ENCODE peak calls at places on chromosomes 16 and 17, in eight cellular contexts. One of them, this sample, is unnamed.

GRCh38 chr17:78796134-78796900 is 14.2 kb upstream of the CYTH1 start:
- DNase-seq in anterior cingulate cortex: no peak
- DNase-seq in NCI-H1105: no peak
- DNase-seq in EL: no peak
- DNase-seq in mucosa of gallbladder: no peak
- DNase-seq in Caki2: no peak
- DNase-seq in kidney glomerular epithelial cell: no peak
- DNase-seq in AG08395: no peak
- DNase-seq in this sample: no peak

GRCh38 chr16:66058181-66058580 is 308.3 kb upstream of the CDH5 start:
- DNase-seq in anterior cingulate cortex: no peak
- DNase-seq in NCI-H1105: no peak
- DNase-seq in EL: peak
- DNase-seq in mucosa of gallbladder: no peak
- DNase-seq in Caki2: no peak
- DNase-seq in kidney glomerular epithelial cell: no peak
- DNase-seq in AG08395: peak
- DNase-seq in this sample: no peak

GRCh38 chr17:30780343-30780742 is 44.1 kb downstream of the CRLF3 start:
- DNase-seq in anterior cingulate cortex: no peak
- DNase-seq in NCI-H1105: no peak
- DNase-seq in EL: no peak
- DNase-seq in mucosa of gallbladder: no peak
- DNase-seq in Caki2: no peak
- DNase-seq in kidney glomerular epithelial cell: no peak
- DNase-seq in AG08395: no peak
- DNase-seq in this sample: no peak

GRCh38 chr17:55726440-55726839 is 3.8 kb upstream of the TMEM100 start:
- DNase-seq in anterior cingulate cortex: peak
- DNase-seq in NCI-H1105: no peak
- DNase-seq in EL: peak
- DNase-seq in mucosa of gallbladder: peak
- DNase-seq in Caki2: peak
- DNase-seq in kidney glomerular epithelial cell: peak
- DNase-seq in AG08395: peak
- DNase-seq in this sample: no peak

GRCh38 chr17:66906321-66907278 is 57.9 kb upstream of the CACNG4 start:
- DNase-seq in anterior cingulate cortex: peak
- DNase-seq in NCI-H1105: peak
- DNase-seq in EL: peak
- DNase-seq in mucosa of gallbladder: peak
- DNase-seq in Caki2: peak
- DNase-seq in kidney glomerular epithelial cell: peak
- DNase-seq in AG08395: peak
- DNase-seq in this sample: peak

GRCh38 chr16:22023505-22023904 is 15.6 kb downstream of the MOSMO start:
- DNase-seq in anterior cingulate cortex: no peak
- DNase-seq in NCI-H1105: no peak
- DNase-seq in EL: no peak
- DNase-seq in mucosa of gallbladder: no peak
- DNase-seq in Caki2: peak
- DNase-seq in kidney glomerular epithelial cell: no peak
- DNase-seq in AG08395: no peak
- DNase-seq in this sample: no peak

GRCh38 chr16:67516296-67517177 is 12.1 kb upstream of the RIPOR1 start:
- DNase-seq in anterior cingulate cortex: no peak
- DNase-seq in NCI-H1105: no peak
- DNase-seq in EL: peak
- DNase-seq in mucosa of gallbladder: no peak
- DNase-seq in Caki2: peak
- DNase-seq in kidney glomerular epithelial cell: peak
- DNase-seq in AG08395: peak
- DNase-seq in this sample: no peak

GRCh38 chr17:19447085-19447583 is 36.1 kb downstream of the RNF112 start:
- DNase-seq in anterior cingulate cortex: peak
- DNase-seq in NCI-H1105: peak
- DNase-seq in EL: peak
- DNase-seq in mucosa of gallbladder: peak
- DNase-seq in Caki2: peak
- DNase-seq in kidney glomerular epithelial cell: peak
- DNase-seq in AG08395: peak
- DNase-seq in this sample: peak

GRCh38 chr17:6461792-6462524 is 17.7 kb downstream of the PIMREG start:
- DNase-seq in anterior cingulate cortex: no peak
- DNase-seq in NCI-H1105: no peak
- DNase-seq in EL: no peak
- DNase-seq in mucosa of gallbladder: no peak
- DNase-seq in Caki2: no peak
- DNase-seq in kidney glomerular epithelial cell: no peak
- DNase-seq in AG08395: no peak
- DNase-seq in this sample: no peak

GRCh38 chr17:1779571-1780074 is 17.8 kb downstream of the SERPINF1 start:
- DNase-seq in anterior cingulate cortex: no peak
- DNase-seq in NCI-H1105: no peak
- DNase-seq in EL: peak
- DNase-seq in mucosa of gallbladder: peak
- DNase-seq in Caki2: peak
- DNase-seq in kidney glomerular epithelial cell: peak
- DNase-seq in AG08395: peak
- DNase-seq in this sample: no peak

GRCh38 chr17:4968916-4969550 is 1.4 kb upstream of the SPAG7 start:
- DNase-seq in anterior cingulate cortex: no peak
- DNase-seq in NCI-H1105: no peak
- DNase-seq in EL: peak
- DNase-seq in mucosa of gallbladder: no peak
- DNase-seq in Caki2: peak
- DNase-seq in kidney glomerular epithelial cell: peak
- DNase-seq in AG08395: peak
- DNase-seq in this sample: no peak

GRCh38 chr17:4948997-4949320 is 629 bp upstream of the PFN1 start:
- DNase-seq in anterior cingulate cortex: peak
- DNase-seq in NCI-H1105: peak
- DNase-seq in EL: peak
- DNase-seq in mucosa of gallbladder: peak
- DNase-seq in Caki2: peak
- DNase-seq in kidney glomerular epithelial cell: no peak
- DNase-seq in AG08395: peak
- DNase-seq in this sample: no peak

GRCh38 chr16:85420501-85421337 is 192.4 kb upstream of the GSE1 start:
- DNase-seq in anterior cingulate cortex: peak
- DNase-seq in NCI-H1105: no peak
- DNase-seq in EL: peak
- DNase-seq in mucosa of gallbladder: no peak
- DNase-seq in Caki2: peak
- DNase-seq in kidney glomerular epithelial cell: peak
- DNase-seq in AG08395: peak
- DNase-seq in this sample: peak

GRCh38 chr16:59878999-59879398 is 1144.9 kb upstream of the GOT2 start:
- DNase-seq in anterior cingulate cortex: no peak
- DNase-seq in NCI-H1105: no peak
- DNase-seq in EL: peak
- DNase-seq in mucosa of gallbladder: no peak
- DNase-seq in Caki2: peak
- DNase-seq in kidney glomerular epithelial cell: no peak
- DNase-seq in AG08395: no peak
- DNase-seq in this sample: no peak

GRCh38 chr16:55809386-55809785 is 23.5 kb downstream of the CES1 start:
- DNase-seq in anterior cingulate cortex: no peak
- DNase-seq in NCI-H1105: no peak
- DNase-seq in EL: no peak
- DNase-seq in mucosa of gallbladder: no peak
- DNase-seq in Caki2: no peak
- DNase-seq in kidney glomerular epithelial cell: no peak
- DNase-seq in AG08395: no peak
- DNase-seq in this sample: no peak

GRCh38 chr16:6888536-6888935 is 444.1 kb upstream of the RBFOX1 start:
- DNase-seq in anterior cingulate cortex: no peak
- DNase-seq in NCI-H1105: no peak
- DNase-seq in EL: no peak
- DNase-seq in mucosa of gallbladder: no peak
- DNase-seq in Caki2: peak
- DNase-seq in kidney glomerular epithelial cell: peak
- DNase-seq in AG08395: no peak
- DNase-seq in this sample: no peak

GRCh38 chr16:12410842-12411490 is 392.7 kb downstream of the CPPED1 start:
- DNase-seq in anterior cingulate cortex: no peak
- DNase-seq in NCI-H1105: no peak
- DNase-seq in EL: no peak
- DNase-seq in mucosa of gallbladder: no peak
- DNase-seq in Caki2: no peak
- DNase-seq in kidney glomerular epithelial cell: no peak
- DNase-seq in AG08395: no peak
- DNase-seq in this sample: no peak

This sample was measured in HuH-7.